ENCODE peak calls at places on chromosomes 5 and 9, in five cellular contexts. I is H1, G is neuronal stem cell, H is mesenchymal stem cell, E is mesendoderm. V is an unnamed sample.

GRCh38 chr5:69364414-69364813 is 4.9 kb downstream of the AK6 start:
- DNase-seq in I (no peak), G (no peak), H (peak), E (peak), V (peak)

GRCh38 chr5:11396867-11397266 is 507.4 kb downstream of the CTNND2 start:
- DNase-seq in I (no peak), G (no peak), H (no peak), E (no peak), V (no peak)

GRCh38 chr9:5493597-5494511 is 16.5 kb upstream of the PDCD1LG2 start:
- DNase-seq in I (no peak), G (no peak), H (peak), E (no peak), V (peak)

GRCh38 chr5:81151546-81151945 is 81.6 kb upstream of the CKMT2 start:
- DNase-seq in I (no peak), G (no peak), H (peak), E (no peak), V (peak)

GRCh38 chr5:118791986-118792734 is 196.2 kb downstream of the DTWD2 start:
- DNase-seq in I (peak), G (peak), H (peak), E (peak), V (peak)

GRCh38 chr5:2898661-2899060 is 147.2 kb upstream of the IRX2 start:
- DNase-seq in I (no peak), G (no peak), H (no peak), E (no peak), V (no peak)

GRCh38 chr5:3118321-3118720 is 366.8 kb upstream of the IRX2 start:
- DNase-seq in I (no peak), G (no peak), H (no peak), E (peak), V (no peak)

GRCh38 chr9:16867571-16868311 is 2.7 kb downstream of the BNC2 start:
- DNase-seq in I (no peak), G (no peak), H (peak), E (peak), V (peak)

GRCh38 chr5:33877483-33877882 is 14.3 kb downstream of the ADAMTS12 start:
- DNase-seq in I (no peak), G (no peak), H (no peak), E (no peak), V (no peak)

GRCh38 chr9:87678650-87679355 is 47.1 kb upstream of the CTSL start:
- DNase-seq in I (no peak), G (peak), H (peak), E (peak), V (peak)

GRCh38 chr5:66595877-66596790 is at the start of gene MAST4:
- DNase-seq in I (peak), G (peak), H (peak), E (peak), V (peak)

GRCh38 chr5:52015760-52016159 is 632.5 kb downstream of the ISL1 start:
- DNase-seq in I (no peak), G (no peak), H (no peak), E (no peak), V (no peak)

GRCh38 chr5:73940747-73941146 is 314.8 kb downstream of the ARHGEF28 start:
- DNase-seq in I (no peak), G (no peak), H (no peak), E (no peak), V (no peak)

GRCh38 chr5:43281840-43282658 is 31.2 kb downstream of the HMGCS1 start:
- DNase-seq in I (no peak), G (no peak), H (peak), E (no peak), V (peak)

GRCh38 chr9:15959663-15960062 is 406.8 kb downstream of the CCDC171 start:
- DNase-seq in I (no peak), G (no peak), H (no peak), E (no peak), V (no peak)

GRCh38 chr9:95127249-95128176 is 190.0 kb downstream of the FANCC start:
- DNase-seq in I (no peak), G (peak), H (peak), E (peak), V (peak)

GRCh38 chr9:127336708-127337352 is 60.1 kb upstream of the SLC2A8 start:
- DNase-seq in I (no peak), G (no peak), H (peak), E (peak), V (peak)

GRCh38 chr9:89165341-89165740 is 13.3 kb downstream of the SHC3 start:
- DNase-seq in I (no peak), G (no peak), H (no peak), E (no peak), V (no peak)

GRCh38 chr5:73482383-73483193 is 15.7 kb upstream of the BTF3 start:
- DNase-seq in I (no peak), G (no peak), H (no peak), E (no peak), V (peak)

GRCh38 chr5:72486371-72486770 is 20.8 kb downstream of the ZNF366 start:
- DNase-seq in I (no peak), G (no peak), H (peak), E (no peak), V (peak)

GRCh38 chr9:38074441-38074943 is 5.5 kb upstream of the SHB start:
- DNase-seq in I (no peak), G (no peak), H (no peak), E (no peak), V (peak)

GRCh38 chr9:134410078-134410834 is 84.0 kb downstream of the RXRA start:
- DNase-seq in I (no peak), G (no peak), H (peak), E (no peak), V (no peak)
- H2AK5ac ChIP-seq in I (no peak), G (no peak), H (no peak), E (no peak), V (no peak)

GRCh38 chr9:78296893-78297671 is at the start of gene PSAT1:
- DNase-seq in I (peak), G (peak), H (peak), E (peak), V (peak)
- H2BK15ac ChIP-seq in I (peak), G (no peak), H (peak), E (no peak), V (peak)

GRCh38 chr5:88680253-88681132 is 202.5 kb downstream of the MEF2C start:
- DNase-seq in I (no peak), G (no peak), H (peak), E (peak), V (peak)

GRCh38 chr5:88681402-88681801 is 201.6 kb downstream of the MEF2C start:
- DNase-seq in I (no peak), G (no peak), H (no peak), E (no peak), V (no peak)

GRCh38 chr5:88684136-88684500 is 198.9 kb downstream of the MEF2C start:
- DNase-seq in I (no peak), G (no peak), H (no peak), E (no peak), V (no peak)

GRCh38 chr5:88683506-88684135 is 199.4 kb downstream of the MEF2C start:
- DNase-seq in I (no peak), G (no peak), H (no peak), E (peak), V (no peak)

GRCh38 chr5:88682797-88683496 is 200.0 kb downstream of the MEF2C start:
- DNase-seq in I (no peak), G (no peak), H (no peak), E (no peak), V (no peak)
- H3K4me3 ChIP-seq in I (no peak), G (no peak), H (no peak), E (no peak), V (no peak)

DNA sequence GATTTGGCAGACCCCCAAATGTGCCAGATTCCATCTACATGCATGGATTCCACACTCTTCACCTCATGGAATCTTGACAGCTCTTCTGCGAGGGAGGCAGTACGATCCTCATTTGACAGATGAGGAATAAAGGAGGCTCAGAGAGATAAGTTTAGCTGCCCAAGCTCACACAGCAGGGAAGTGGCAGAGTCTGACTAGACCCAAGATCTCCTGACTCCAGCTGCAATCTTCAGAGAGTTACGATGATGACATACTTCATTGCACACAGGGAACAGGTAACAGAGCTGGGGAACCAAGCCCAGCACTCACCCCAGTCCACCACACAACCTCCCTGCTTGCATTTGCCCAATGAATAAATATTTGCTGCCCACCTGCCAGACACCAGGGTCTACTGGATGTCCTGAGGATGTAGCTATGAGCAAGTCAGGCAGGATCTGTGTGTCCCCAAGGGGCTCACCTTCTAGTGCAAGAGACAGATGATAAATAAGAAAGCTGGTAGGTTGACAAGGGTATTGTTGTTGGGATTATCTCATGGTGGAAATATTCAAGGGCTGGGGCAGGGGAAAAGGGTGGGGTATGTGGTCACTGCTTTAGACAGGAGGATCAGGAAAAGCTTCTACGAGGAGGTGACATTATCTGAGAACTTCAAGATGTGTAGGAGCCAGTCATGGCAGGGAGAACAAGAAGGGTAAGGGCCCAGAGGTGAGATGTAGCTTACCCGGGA is 28.7 kb upstream of the CPEB4 start:
- DNase-seq in I (no peak), G (no peak), H (no peak), E (peak), V (no peak)
- H2AK5ac ChIP-seq in I (no peak), G (no peak), H (no peak), E (no peak), V (no peak)

GRCh38 chr5:149551227-149552037 is at the start of gene CSNK1A1:
- DNase-seq in I (peak), G (peak), H (peak), E (peak), V (peak)
- H2BK15ac ChIP-seq in I (no peak), G (peak), H (peak), E (no peak), V (peak)